ENCODE peak calls at places on chromosomes 2 and 18, in seven cellular contexts. V is right cardiac atrium, W is NCI-H1694, H is AG09309, F is fibroblast of the conjunctiva, X is left ventricle myocardium superior, J is GM23248. U is an unnamed sample.
A peak's percentile ranks its signal among the peaks of the same experiment; 100 is the strongest.

GRCh38 chr2:134625311-134625710 is 93.5 kb downstream of the TMEM163 start:
- DNase-seq in X (no peak), W (no peak), V (no peak), H (no peak), F (no peak), J (no peak), U (no peak)

GRCh38 chr2:18580606-18581005 is 8.8 kb downstream of the NT5C1B start:
- DNase-seq in X (no peak), F (no peak), V (no peak), W (no peak), H (no peak), J (no peak), U (no peak)

GRCh38 chr18:11955299-11956029 is 25.8 kb upstream of the IMPA2 start:
- DNase-seq in W (no peak), F (peak; percentile 89), H (peak; percentile 20), X (peak; percentile 44), J (peak; percentile 84), V (peak; percentile 57), U (peak; percentile 36)

GRCh38 chr2:152367547-152368250 is 32.7 kb downstream of the FMNL2 start:
- DNase-seq in F (peak; percentile 22), X (no peak), H (no peak), V (no peak), W (no peak), J (no peak), U (no peak)

GRCh38 chr2:5846881-5847280 is 154.7 kb downstream of the SOX11 start:
- DNase-seq in F (no peak), H (no peak), V (no peak), W (no peak), X (no peak), J (no peak), U (no peak)

GRCh38 chr18:12318334-12318697 is 10.3 kb downstream of the TUBB6 start:
- DNase-seq in H (no peak), J (no peak), V (no peak), W (no peak), F (no peak), X (peak; percentile 52), U (no peak)

GRCh38 chr18:79975985-79976680 is 11.7 kb downstream of the HSBP1L1 start:
- DNase-seq in J (no peak), H (no peak), X (peak; percentile 74), F (no peak), W (no peak), V (no peak), U (no peak)

GRCh38 chr2:69789129-69789528 is 40.3 kb upstream of the GMCL1 start:
- DNase-seq in F (peak; percentile 43), H (peak; percentile 79), J (peak; percentile 93), X (no peak), W (no peak), V (no peak), U (no peak)